ENCODE peak calls at places on chromosomes 5 and 9, in eight cellular contexts. One of them, this sample, is unnamed.

GRCh38 chr9:136185596-136185995 is 19.3 kb downstream of the LHX3 start:
- DNase-seq in neural progenitor cell: no peak
- DNase-seq in CD8-positive, alpha-beta T cell: no peak
- DNase-seq in left ventricle myocardium inferior: no peak
- DNase-seq in psoas muscle: no peak
- DNase-seq in ovary: no peak
- DNase-seq in CD4-positive, alpha-beta T cell: no peak
- DNase-seq in GM12878: no peak
- DNase-seq in this sample: no peak

GRCh38 chr9:121322037-121322736 is 47.9 kb downstream of the STOM start:
- DNase-seq in neural progenitor cell: no peak
- DNase-seq in left ventricle myocardium inferior: no peak
- DNase-seq in psoas muscle: no peak
- DNase-seq in ovary: no peak
- DNase-seq in GM12878: no peak
- DNase-seq in CD4-positive, alpha-beta T cell: no peak
- DNase-seq in CD8-positive, alpha-beta T cell: no peak
- DNase-seq in this sample: no peak

GRCh38 chr5:123287881-123288280 is 135.3 kb downstream of the CEP120 start:
- DNase-seq in CD8-positive, alpha-beta T cell: no peak
- DNase-seq in GM12878: no peak
- DNase-seq in CD4-positive, alpha-beta T cell: no peak
- DNase-seq in psoas muscle: no peak
- DNase-seq in ovary: no peak
- DNase-seq in neural progenitor cell: no peak
- DNase-seq in left ventricle myocardium inferior: no peak
- DNase-seq in this sample: no peak

GRCh38 chr5:168153263-168153930 is 138.0 kb upstream of the WWC1 start:
- DNase-seq in left ventricle myocardium inferior: no peak
- DNase-seq in GM12878: no peak
- DNase-seq in psoas muscle: no peak
- DNase-seq in CD4-positive, alpha-beta T cell: no peak
- DNase-seq in ovary: no peak
- DNase-seq in neural progenitor cell: peak; percentile 11
- DNase-seq in CD8-positive, alpha-beta T cell: no peak
- DNase-seq in this sample: no peak

GRCh38 chr9:99375481-99375880 is 153.4 kb downstream of the SEC61B start:
- DNase-seq in CD4-positive, alpha-beta T cell: no peak
- DNase-seq in ovary: no peak
- DNase-seq in left ventricle myocardium inferior: no peak
- DNase-seq in psoas muscle: no peak
- DNase-seq in CD8-positive, alpha-beta T cell: no peak
- DNase-seq in neural progenitor cell: no peak
- DNase-seq in GM12878: no peak
- DNase-seq in this sample: no peak

GRCh38 chr9:109856785-109857184 is 76.8 kb downstream of the PALM2AKAP2 start:
- DNase-seq in CD4-positive, alpha-beta T cell: no peak
- DNase-seq in ovary: peak; percentile 59
- DNase-seq in CD8-positive, alpha-beta T cell: no peak
- DNase-seq in neural progenitor cell: peak; percentile 9
- DNase-seq in psoas muscle: peak; percentile 62
- DNase-seq in left ventricle myocardium inferior: peak; percentile 84
- DNase-seq in GM12878: no peak
- DNase-seq in this sample: no peak

GRCh38 chr9:131277673-131278420 is 1.5 kb upstream of the FAM78A start:
- DNase-seq in psoas muscle: peak; percentile 93
- DNase-seq in CD4-positive, alpha-beta T cell: peak; percentile 45
- DNase-seq in left ventricle myocardium inferior: peak; percentile 89
- DNase-seq in GM12878: no peak
- DNase-seq in CD8-positive, alpha-beta T cell: peak; percentile 58
- DNase-seq in neural progenitor cell: peak; percentile 96
- DNase-seq in ovary: peak; percentile 67
- DNase-seq in this sample: peak; percentile 82

GRCh38 chr5:107743357-107744000 is 72.7 kb upstream of the EFNA5 start:
- DNase-seq in CD8-positive, alpha-beta T cell: no peak
- DNase-seq in ovary: no peak
- DNase-seq in neural progenitor cell: no peak
- DNase-seq in CD4-positive, alpha-beta T cell: no peak
- DNase-seq in psoas muscle: no peak
- DNase-seq in left ventricle myocardium inferior: no peak
- DNase-seq in GM12878: no peak
- DNase-seq in this sample: no peak

GRCh38 chr5:57684299-57684702 is 201.7 kb upstream of the ACTBL2 start:
- DNase-seq in GM12878: no peak
- DNase-seq in neural progenitor cell: no peak
- DNase-seq in ovary: no peak
- DNase-seq in left ventricle myocardium inferior: no peak
- DNase-seq in psoas muscle: no peak
- DNase-seq in CD8-positive, alpha-beta T cell: no peak
- DNase-seq in CD4-positive, alpha-beta T cell: no peak
- DNase-seq in this sample: no peak

GRCh38 chr5:140020601-140021177 is 22.4 kb downstream of the NRG2 start:
- DNase-seq in left ventricle myocardium inferior: no peak
- DNase-seq in CD8-positive, alpha-beta T cell: no peak
- DNase-seq in CD4-positive, alpha-beta T cell: no peak
- DNase-seq in neural progenitor cell: no peak
- DNase-seq in psoas muscle: no peak
- DNase-seq in GM12878: no peak
- DNase-seq in ovary: peak; percentile 51
- DNase-seq in this sample: no peak

GRCh38 chr5:52469420-52469819 is 318.3 kb upstream of the ITGA1 start:
- DNase-seq in CD8-positive, alpha-beta T cell: no peak
- DNase-seq in psoas muscle: no peak
- DNase-seq in GM12878: no peak
- DNase-seq in ovary: no peak
- DNase-seq in CD4-positive, alpha-beta T cell: no peak
- DNase-seq in neural progenitor cell: no peak
- DNase-seq in left ventricle myocardium inferior: no peak
- DNase-seq in this sample: no peak

GRCh38 chr5:134458234-134458633 is 46.6 kb upstream of the CDKN2AIPNL start:
- DNase-seq in CD4-positive, alpha-beta T cell: no peak
- DNase-seq in CD8-positive, alpha-beta T cell: no peak
- DNase-seq in GM12878: no peak
- DNase-seq in ovary: peak; percentile 40
- DNase-seq in left ventricle myocardium inferior: peak; percentile 73
- DNase-seq in neural progenitor cell: no peak
- DNase-seq in psoas muscle: peak; percentile 84
- DNase-seq in this sample: peak; percentile 47

GRCh38 chr9:34437006-34437925 is 21.1 kb downstream of the FAM219A start:
- DNase-seq in GM12878: peak; percentile 40
- DNase-seq in psoas muscle: no peak
- DNase-seq in ovary: no peak
- DNase-seq in neural progenitor cell: peak; percentile 86
- DNase-seq in left ventricle myocardium inferior: peak; percentile 24
- DNase-seq in CD4-positive, alpha-beta T cell: peak; percentile 45
- DNase-seq in CD8-positive, alpha-beta T cell: peak; percentile 45
- DNase-seq in this sample: peak; percentile 78

GRCh38 chr9:26687421-26687820 is 205.2 kb downstream of the CAAP1 start:
- DNase-seq in psoas muscle: no peak
- DNase-seq in CD4-positive, alpha-beta T cell: no peak
- DNase-seq in GM12878: no peak
- DNase-seq in CD8-positive, alpha-beta T cell: no peak
- DNase-seq in neural progenitor cell: no peak
- DNase-seq in left ventricle myocardium inferior: no peak
- DNase-seq in ovary: no peak
- DNase-seq in this sample: no peak

GRCh38 chr5:149419532-149420485 is 40.7 kb upstream of the IL17B start:
- DNase-seq in psoas muscle: peak; percentile 68
- DNase-seq in left ventricle myocardium inferior: peak; percentile 59
- DNase-seq in CD4-positive, alpha-beta T cell: no peak
- DNase-seq in neural progenitor cell: no peak
- DNase-seq in ovary: peak; percentile 12
- DNase-seq in GM12878: no peak
- DNase-seq in CD8-positive, alpha-beta T cell: no peak
- DNase-seq in this sample: no peak

GRCh38 chr9:106893088-106893487 is 30.1 kb downstream of the ZNF462 start:
- DNase-seq in psoas muscle: no peak
- DNase-seq in CD8-positive, alpha-beta T cell: no peak
- DNase-seq in left ventricle myocardium inferior: no peak
- DNase-seq in GM12878: no peak
- DNase-seq in ovary: no peak
- DNase-seq in neural progenitor cell: no peak
- DNase-seq in CD4-positive, alpha-beta T cell: no peak
- DNase-seq in this sample: no peak

DNA sequence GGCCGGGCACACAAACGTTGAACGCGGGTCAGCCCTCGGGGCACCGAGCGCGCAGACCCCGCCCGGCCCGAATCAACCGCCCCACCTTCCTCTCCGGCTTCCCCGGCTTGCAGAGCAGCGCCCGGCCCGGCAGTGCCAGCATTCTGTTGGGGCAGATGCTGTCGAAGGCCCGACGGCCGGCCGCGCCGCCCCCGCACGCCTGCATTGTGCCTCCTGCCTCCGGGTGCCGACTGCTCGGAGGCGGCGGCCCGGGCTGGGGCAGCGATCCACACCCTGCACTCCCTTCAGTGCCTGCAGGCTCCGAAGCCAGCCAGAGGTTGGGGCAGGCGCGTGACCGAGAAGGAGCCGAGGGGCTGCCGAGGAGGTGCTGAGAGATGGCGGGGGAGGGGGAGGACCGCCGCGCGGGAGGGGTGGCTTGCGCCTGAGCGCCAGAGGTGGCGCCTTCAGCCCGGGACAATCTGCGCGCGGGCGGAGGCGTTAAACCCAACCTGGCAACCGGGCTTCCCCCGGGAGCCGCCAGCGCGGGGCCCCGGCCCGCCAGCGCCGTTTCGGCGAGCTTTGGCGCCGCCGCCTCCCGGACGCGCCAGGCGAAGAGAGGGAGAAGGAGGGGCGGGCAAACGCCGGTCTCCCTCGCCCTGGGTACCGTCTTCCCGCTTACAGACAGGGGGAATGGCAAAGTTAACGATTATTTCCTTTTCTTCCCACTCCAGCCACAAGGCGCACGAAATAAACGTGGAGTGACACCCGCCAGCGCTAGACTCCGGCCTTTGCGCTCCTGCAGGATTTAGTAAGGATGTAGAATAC is at the start of gene MCIDAS:
- DNase-seq in neural progenitor cell: peak; percentile 93
- DNase-seq in CD8-positive, alpha-beta T cell: no peak
- DNase-seq in GM12878: no peak
- DNase-seq in left ventricle myocardium inferior: peak; percentile 20
- DNase-seq in psoas muscle: peak; percentile 64
- DNase-seq in ovary: peak; percentile 28
- DNase-seq in CD4-positive, alpha-beta T cell: no peak
- DNase-seq in this sample: peak; percentile 76
- TF ChIP-seq CTCF in neural progenitor cell: peak; percentile 48
- TF ChIP-seq CTCF in CD8-positive, alpha-beta T cell: no peak
- TF ChIP-seq CTCF in GM12878: no peak
- TF ChIP-seq CTCF in left ventricle myocardium inferior: peak; percentile 21
- TF ChIP-seq CTCF in psoas muscle: no peak
- TF ChIP-seq CTCF in ovary: no peak
- TF ChIP-seq CTCF in CD4-positive, alpha-beta T cell: peak; percentile 12
- TF ChIP-seq CTCF in this sample: peak; percentile 47

GRCh38 chr5:50300878-50301277 is 140.2 kb downstream of the EMB start:
- DNase-seq in ovary: no peak
- DNase-seq in psoas muscle: no peak
- DNase-seq in left ventricle myocardium inferior: no peak
- DNase-seq in CD4-positive, alpha-beta T cell: no peak
- DNase-seq in GM12878: no peak
- DNase-seq in neural progenitor cell: no peak
- DNase-seq in CD8-positive, alpha-beta T cell: no peak
- DNase-seq in this sample: no peak

GRCh38 chr5:50302815-50303490 is 138.1 kb downstream of the EMB start:
- DNase-seq in neural progenitor cell: no peak
- DNase-seq in CD8-positive, alpha-beta T cell: no peak
- DNase-seq in GM12878: no peak
- DNase-seq in ovary: no peak
- DNase-seq in CD4-positive, alpha-beta T cell: no peak
- DNase-seq in psoas muscle: no peak
- DNase-seq in left ventricle myocardium inferior: no peak
- DNase-seq in this sample: no peak

GRCh38 chr5:50301756-50302155 is 139.3 kb downstream of the EMB start:
- DNase-seq in GM12878: no peak
- DNase-seq in psoas muscle: no peak
- DNase-seq in neural progenitor cell: no peak
- DNase-seq in CD8-positive, alpha-beta T cell: no peak
- DNase-seq in CD4-positive, alpha-beta T cell: no peak
- DNase-seq in ovary: no peak
- DNase-seq in left ventricle myocardium inferior: no peak
- DNase-seq in this sample: no peak

DNA sequence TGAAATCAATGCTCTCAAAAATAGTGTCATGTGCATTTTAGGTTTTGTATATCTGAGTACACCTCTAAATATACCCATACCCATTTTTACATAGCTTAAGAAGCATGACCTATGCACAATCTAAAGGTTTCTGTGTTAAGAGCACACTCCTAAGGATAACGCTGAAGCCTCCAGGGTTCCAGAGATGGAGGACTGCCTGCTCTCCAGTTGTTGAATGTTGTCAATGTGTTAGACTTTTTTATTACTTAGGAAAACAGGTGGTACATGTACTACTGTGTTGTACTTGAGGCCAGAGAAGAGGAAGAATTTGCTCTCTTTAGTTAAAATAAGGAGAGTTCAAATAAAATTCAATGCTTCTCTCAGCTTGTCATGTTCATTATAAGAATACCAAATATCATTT is 141.2 kb downstream of the EMB start:
- DNase-seq in left ventricle myocardium inferior: no peak
- DNase-seq in ovary: no peak
- DNase-seq in CD4-positive, alpha-beta T cell: no peak
- DNase-seq in CD8-positive, alpha-beta T cell: no peak
- DNase-seq in neural progenitor cell: no peak
- DNase-seq in GM12878: no peak
- DNase-seq in psoas muscle: no peak
- DNase-seq in this sample: no peak
- H3K27me3 ChIP-seq in left ventricle myocardium inferior: no peaks in the 10 kb centered on the region
- H3K27me3 ChIP-seq in ovary: no peaks in the 10 kb centered on the region
- H3K27me3 ChIP-seq in CD4-positive, alpha-beta T cell: no peaks in the 10 kb centered on the region
- H3K27me3 ChIP-seq in CD8-positive, alpha-beta T cell: no peaks in the 10 kb centered on the region
- H3K27me3 ChIP-seq in neural progenitor cell: no peaks in the 10 kb centered on the region
- H3K27me3 ChIP-seq in GM12878: no peaks in the 10 kb centered on the region
- H3K27me3 ChIP-seq in psoas muscle: no peaks in the 10 kb centered on the region
- H3K27me3 ChIP-seq in this sample: no peaks in the 10 kb centered on the region

GRCh38 chr9:97501972-97502221 is 431 bp downstream of the TMOD1 start:
- DNase-seq in psoas muscle: no peak
- DNase-seq in neural progenitor cell: peak; percentile 60
- DNase-seq in ovary: no peak
- DNase-seq in CD8-positive, alpha-beta T cell: no peak
- DNase-seq in left ventricle myocardium inferior: no peak
- DNase-seq in CD4-positive, alpha-beta T cell: no peak
- DNase-seq in GM12878: no peak
- DNase-seq in this sample: no peak
- H3K27ac ChIP-seq in psoas muscle: peak overlapping the region; percentile 96
- H3K27ac ChIP-seq in neural progenitor cell: no peak overlapping the region
- H3K27ac ChIP-seq in ovary: peak overlapping the region; percentile 80
- H3K27ac ChIP-seq in CD8-positive, alpha-beta T cell: no peak overlapping the region
- H3K27ac ChIP-seq in left ventricle myocardium inferior: peak overlapping the region; percentile 92
- H3K27ac ChIP-seq in CD4-positive, alpha-beta T cell: no peak overlapping the region
- H3K27ac ChIP-seq in GM12878: peak overlapping the region; percentile 70
- H3K27ac ChIP-seq in this sample: peak overlapping the region; percentile 76

DNA sequence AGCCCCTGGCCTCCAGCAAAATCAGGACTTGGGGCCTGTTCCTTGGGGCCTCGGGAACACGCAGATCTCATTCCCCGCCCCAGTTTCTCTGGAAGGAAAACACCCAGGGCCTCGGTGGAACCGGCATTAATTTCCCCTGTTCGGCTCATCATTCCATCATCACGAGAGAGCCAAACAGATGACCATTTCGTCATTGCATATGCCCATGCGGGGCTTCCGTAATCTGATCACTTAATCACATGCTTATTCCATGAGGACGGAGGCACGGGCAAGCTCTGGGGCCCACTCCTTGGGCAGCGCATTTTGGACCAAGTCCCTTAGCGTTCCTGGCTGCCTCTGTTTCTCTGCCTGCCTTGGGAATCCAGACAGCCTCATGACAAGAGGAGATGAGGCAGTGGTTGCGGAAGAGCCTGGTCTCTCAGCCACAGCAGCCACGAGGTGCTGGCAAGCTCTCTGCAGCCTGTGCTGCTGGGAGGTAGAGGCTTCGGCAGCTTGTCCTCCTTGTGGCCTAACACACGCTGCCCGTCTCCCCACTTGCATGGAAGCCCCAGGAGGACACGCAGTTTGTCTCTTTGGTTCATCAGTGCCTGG is 65.0 kb upstream of the IER5L start:
- DNase-seq in neural progenitor cell: no peak
- DNase-seq in ovary: no peak
- DNase-seq in CD8-positive, alpha-beta T cell: no peak
- DNase-seq in left ventricle myocardium inferior: peak; percentile 21
- DNase-seq in CD4-positive, alpha-beta T cell: no peak
- DNase-seq in GM12878: no peak
- DNase-seq in psoas muscle: peak; percentile 84
- DNase-seq in this sample: no peak
- TF ChIP-seq CTCF in neural progenitor cell: no peak
- TF ChIP-seq CTCF in ovary: no peak
- TF ChIP-seq CTCF in CD8-positive, alpha-beta T cell: no peak
- TF ChIP-seq CTCF in left ventricle myocardium inferior: no peak
- TF ChIP-seq CTCF in CD4-positive, alpha-beta T cell: no peak
- TF ChIP-seq CTCF in GM12878: no peak
- TF ChIP-seq CTCF in psoas muscle: no peak
- TF ChIP-seq CTCF in this sample: no peak